ENCODE peak calls at places on chromosomes 2 and 18, in six cellular contexts. F is endothelial cell of umbilical vein, X is endodermal cell, R is DND-41, W is neural progenitor cell, A is neuronal stem cell. P is an unnamed sample. For H3K4me1 and H3K9me3, the result is how much of the 10 kb centered on the place peaks cover.

GRCh38 chr2:173644146-173644545 is 289.5 kb downstream of the CDCA7 start:
- DNase-seq in F (no peak), X (no peak), R (no peak), W (no peak), A (no peak), P (no peak)

GRCh38 chr18:7307586-7307985 is 76.7 kb downstream of the LRRC30 start:
- DNase-seq in F (no peak), X (no peak), R (no peak), W (no peak), A (no peak), P (no peak)

GRCh38 chr2:23019476-23019875 is 365.5 kb upstream of the KLHL29 start:
- DNase-seq in F (no peak), X (peak), R (no peak), W (peak), A (no peak), P (no peak)

GRCh38 chr2:222338374-222338773 is 39.6 kb upstream of the PAX3 start:
- DNase-seq in F (no peak), X (no peak), R (no peak), W (no peak), A (no peak), P (no peak)

GRCh38 chr2:172038604-172039003 is 38.9 kb downstream of the METAP1D start:
- DNase-seq in F (no peak), X (no peak), R (no peak), W (no peak), A (no peak), P (no peak)

GRCh38 chr2:27076323-27076722 is 2.1 kb upstream of the EMILIN1 start:
- DNase-seq in F (no peak), X (no peak), R (no peak), W (no peak), A (no peak), P (no peak)

GRCh38 chr2:100975521-100975785 is 26.6 kb upstream of the RPL31 start:
- DNase-seq in F (no peak), X (no peak), R (no peak), W (no peak), A (no peak), P (no peak)

GRCh38 chr2:48414640-48414979 is 115.3 kb upstream of the STON1 start:
- DNase-seq in F (no peak), X (no peak), R (no peak), W (no peak), A (no peak), P (no peak)

GRCh38 chr18:10047237-10047636 is 133.4 kb downstream of the VAPA start:
- DNase-seq in F (no peak), X (no peak), R (no peak), W (no peak), A (no peak), P (no peak)

GRCh38 chr2:14417586-14417985 is 214.9 kb upstream of the LRATD1 start:
- DNase-seq in F (no peak), X (no peak), R (no peak), W (no peak), A (no peak), P (no peak)

GRCh38 chr2:239181601-239182471 is 219.0 kb downstream of the HDAC4 start:
- DNase-seq in F (no peak), X (peak), R (no peak), W (peak), A (no peak), P (peak)

GRCh38 chr18:59376351-59376935 is 17.4 kb upstream of the LMAN1 start:
- DNase-seq in F (no peak), X (peak), R (no peak), W (peak), A (peak), P (no peak)

GRCh38 chr18:498901-499300 is 1.6 kb downstream of the COLEC12 start:
- DNase-seq in F (no peak), X (no peak), R (no peak), W (no peak), A (no peak), P (no peak)

GRCh38 chr18:44894011-44894410 is 213.3 kb downstream of the SETBP1 start:
- DNase-seq in F (peak), X (no peak), R (no peak), W (no peak), A (no peak), P (no peak)

GRCh38 chr2:107808986-107809385 is 17.7 kb upstream of the RGPD4 start:
- DNase-seq in F (no peak), X (no peak), R (no peak), W (no peak), A (no peak), P (no peak)
- H3K9ac ChIP-seq in F (no peak), X (no peak), R (no peak), W (no peak), A (no peak), P (no peak)

GRCh38 chr2:119253760-119254600 is 30.3 kb downstream of the STEAP3 start:
- DNase-seq in F (no peak), X (peak), R (no peak), W (no peak), A (no peak), P (no peak)
- H3K4me1 ChIP-seq in F (under half), X (under half), R (under half), W (under half), A (under half), P (under half)

GRCh38 chr18:35278085-35278484 is 11.9 kb downstream of the ZSCAN30 start:
- DNase-seq in F (no peak), X (no peak), R (no peak), W (no peak), A (no peak), P (no peak)
- H3K9me3 ChIP-seq in F (under half), X (half or more), R (under half), W (under half), A (under half), P (under half)

GRCh38 chr2:231579560-231579959 is 13.1 kb upstream of the TEX44 start:
- DNase-seq in F (no peak), X (no peak), R (no peak), W (no peak), A (no peak), P (no peak)

GRCh38 chr2:231573096-231573495 is 19.6 kb upstream of the TEX44 start:
- DNase-seq in F (no peak), X (peak), R (no peak), W (no peak), A (no peak), P (no peak)

GRCh38 chr2:231573698-231574421 is 18.8 kb upstream of the TEX44 start:
- DNase-seq in F (no peak), X (peak), R (no peak), W (peak), A (no peak), P (no peak)

GRCh38 chr2:231575612-231576256 is 16.9 kb upstream of the TEX44 start:
- DNase-seq in F (no peak), X (no peak), R (no peak), W (no peak), A (no peak), P (no peak)

GRCh38 chr2:231576465-231576864 is 16.2 kb upstream of the TEX44 start:
- DNase-seq in F (no peak), X (no peak), R (no peak), W (no peak), A (no peak), P (no peak)
- H3K9ac ChIP-seq in F (no peak), X (peak), R (no peak), W (no peak), A (no peak), P (no peak)

GRCh38 chr2:203679401-203679800 is 27.0 kb upstream of the CD28 start:
- DNase-seq in F (no peak), X (no peak), R (no peak), W (no peak), A (no peak), P (no peak)
- H3K4me1 ChIP-seq in F (under half), X (under half), R (under half), W (under half), A (under half), P (under half)